ENCODE peak calls at places on chromosomes 11 and 22, in seven cellular contexts. N is GM12878, H is PC-3, W is MM.1S, G is keratinocyte, F is DND-41, P is hepatocyte. J is an unnamed sample.

GRCh38 chr11:34648036-34648435 is 27.1 kb downstream of the EHF start:
- DNase-seq in N (no peak), H (no peak), W (no peak), G (no peak), F (no peak), P (no peak), J (no peak)

GRCh38 chr11:47620836-47621378 is 21.5 kb downstream of the MTCH2 start:
- DNase-seq in N (no peak), H (no peak), W (no peak), G (no peak), F (no peak), P (no peak), J (no peak)

GRCh38 chr11:93521086-93521485 is 22.1 kb downstream of the SMCO4 start:
- DNase-seq in N (no peak), H (peak), W (no peak), G (no peak), F (peak), P (no peak), J (no peak)

GRCh38 chr11:120399312-120399711 is 63.1 kb downstream of the ARHGEF12 start:
- DNase-seq in N (no peak), H (no peak), W (no peak), G (no peak), F (no peak), P (no peak), J (no peak)

GRCh38 chr11:74443071-74443864 is 24.1 kb downstream of the KCNE3 start:
- DNase-seq in N (no peak), H (peak), W (no peak), G (no peak), F (no peak), P (peak), J (peak)

GRCh38 chr11:28529540-28530410 is 421.6 kb downstream of the METTL15 start:
- DNase-seq in N (no peak), H (peak), W (peak), G (no peak), F (no peak), P (peak), J (peak)

GRCh38 chr11:1126491-1126926 is 31.2 kb upstream of the MUC5AC start:
- DNase-seq in N (no peak), H (no peak), W (no peak), G (no peak), F (no peak), P (no peak), J (no peak)

GRCh38 chr22:20981787-20982562 is at the start of gene LZTR1:
- DNase-seq in N (peak), H (peak), W (peak), G (no peak), F (peak), P (peak), J (peak)

GRCh38 chr11:117457835-117458234 is 130.2 kb downstream of the CEP164 start:
- DNase-seq in N (no peak), H (no peak), W (no peak), G (no peak), F (no peak), P (no peak), J (no peak)

GRCh38 chr22:47329727-47330653 is 567.5 kb downstream of the TBC1D22A start:
- DNase-seq in N (no peak), H (no peak), W (no peak), G (no peak), F (no peak), P (no peak), J (no peak)

GRCh38 chr11:68313574-68314202 is 1.3 kb downstream of the LRP5 start:
- DNase-seq in N (no peak), H (peak), W (no peak), G (no peak), F (peak), P (peak), J (peak)

GRCh38 chr22:37062366-37062655 is 10.8 kb downstream of the KCTD17 start:
- DNase-seq in N (no peak), H (no peak), W (no peak), G (no peak), F (no peak), P (no peak), J (no peak)

GRCh38 chr11:126312903-126313460 is 9.1 kb downstream of the DCPS start:
- DNase-seq in N (no peak), H (no peak), W (no peak), G (no peak), F (no peak), P (no peak), J (no peak)

GRCh38 chr22:50174382-50175190 is 4.1 kb downstream of the PANX2 start:
- DNase-seq in N (no peak), H (no peak), W (no peak), G (no peak), F (no peak), P (no peak), J (no peak)

GRCh38 chr11:65150513-65151271 is 16.4 kb upstream of the SYVN1 start:
- DNase-seq in N (peak), H (peak), W (no peak), G (peak), F (no peak), P (peak), J (no peak)

GRCh38 chr11:11069741-11070550 is 212.1 kb upstream of the ZBED5 start:
- DNase-seq in N (no peak), H (no peak), W (no peak), G (no peak), F (no peak), P (peak), J (peak)

GRCh38 chr11:112886707-112887370 is 74.4 kb upstream of the NCAM1 start:
- DNase-seq in N (no peak), H (no peak), W (no peak), G (no peak), F (no peak), P (peak), J (no peak)

GRCh38 chr11:75384438-75385080 is 14.8 kb upstream of the RPS3 start:
- DNase-seq in N (no peak), H (peak), W (peak), G (no peak), F (peak), P (peak), J (peak)

GRCh38 chr11:124602193-124602592 is 9.0 kb upstream of the PANX3 start:
- DNase-seq in N (no peak), H (peak), W (no peak), G (no peak), F (no peak), P (no peak), J (no peak)

GRCh38 chr11:32705309-32706033 is 89.0 kb downstream of the CCDC73 start:
- DNase-seq in N (no peak), H (no peak), W (no peak), G (no peak), F (no peak), P (no peak), J (peak)

GRCh38 chr11:47905358-47906059 is 57.4 kb upstream of the NUP160 start:
- DNase-seq in N (no peak), H (no peak), W (no peak), G (no peak), F (no peak), P (no peak), J (no peak)

GRCh38 chr11:68658097-68658496 is 26.2 kb upstream of the GAL start:
- DNase-seq in N (no peak), H (no peak), W (no peak), G (no peak), F (no peak), P (no peak), J (no peak)

GRCh38 chr11:43579171-43579918 is 101.2 kb upstream of the HSD17B12 start:
- DNase-seq in N (no peak), H (peak), W (no peak), G (no peak), F (no peak), P (peak), J (peak)
- TF ChIP-seq CTCF in N (peak), H (peak), W (peak), G (peak), F (no peak), P (peak), J (peak)

GRCh38 chr22:29387921-29388758 is at the start of gene AP1B1:
- DNase-seq in N (peak), H (peak), W (peak), G (peak), F (peak), P (peak), J (peak)
- H2AFZ ChIP-seq in N (peak), H (peak), W (peak), G (peak), F (peak), P (peak), J (peak)

GRCh38 chr22:25281675-25282345 is 62.4 kb downstream of the CRYBB2 start:
- DNase-seq in N (no peak), H (no peak), W (no peak), G (no peak), F (no peak), P (no peak), J (peak)

GRCh38 chr22:25282346-25282670 is 62.9 kb downstream of the CRYBB2 start:
- DNase-seq in N (no peak), H (no peak), W (no peak), G (no peak), F (no peak), P (no peak), J (no peak)

DNA sequence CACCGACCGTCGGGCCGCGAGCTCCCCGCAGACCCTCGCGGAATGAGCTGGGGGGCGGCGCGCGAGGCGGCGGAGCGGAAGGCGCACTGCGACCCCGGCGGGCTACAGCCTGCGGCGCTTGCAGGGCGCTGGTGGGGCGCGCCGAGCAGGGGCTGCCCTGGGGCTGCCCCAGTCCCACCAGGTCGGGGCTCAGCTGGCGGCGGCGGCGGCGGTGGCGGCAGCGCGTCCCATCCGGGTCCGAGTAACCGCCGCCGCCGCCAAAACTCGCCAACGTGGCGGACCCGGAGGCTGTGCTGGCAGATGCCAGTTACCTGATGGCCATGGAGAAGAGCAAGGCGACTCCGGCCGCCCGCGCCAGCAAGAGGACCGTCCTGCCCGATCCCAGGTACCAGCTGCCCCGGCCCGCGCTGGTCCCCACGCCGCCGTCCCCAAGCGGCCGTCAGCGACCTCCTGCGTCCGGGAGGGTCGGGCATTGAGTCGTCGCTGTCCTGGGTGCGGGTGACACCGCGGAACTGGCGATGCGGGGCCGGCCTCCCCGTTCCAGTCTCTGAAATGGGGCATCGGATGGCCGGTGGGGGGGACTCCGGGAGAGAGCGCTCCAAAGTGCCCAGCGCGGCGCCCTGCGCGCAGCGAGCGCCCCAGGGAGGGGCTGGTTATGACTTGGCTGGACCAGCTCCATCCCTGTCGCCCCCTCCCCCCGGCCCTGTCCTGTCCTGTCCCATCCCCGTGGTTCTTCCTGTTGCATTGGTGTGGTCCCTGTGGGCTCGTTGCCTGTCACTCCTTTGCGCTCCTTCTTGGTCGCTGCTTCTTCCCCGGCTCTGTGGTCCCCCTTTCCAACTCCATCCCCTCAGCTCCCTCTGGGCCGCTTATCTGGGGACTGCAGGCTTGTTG is 63.5 kb downstream of the CRYBB2 start:
- DNase-seq in N (no peak), H (no peak), W (no peak), G (no peak), F (no peak), P (peak), J (peak)
- TF ChIP-seq EZH2 in N (no peak), H (no peak), W (no peak), G (peak), F (no peak), P (peak), J (peak)

GRCh38 chr22:43409800-43410199 is 2.0 kb upstream of the MPPED1 start:
- DNase-seq in N (no peak), H (no peak), W (no peak), G (no peak), F (no peak), P (no peak), J (no peak)
- TF ChIP-seq CTCF in N (no peak), H (no peak), W (no peak), G (no peak), F (no peak), P (no peak), J (no peak)

DNA sequence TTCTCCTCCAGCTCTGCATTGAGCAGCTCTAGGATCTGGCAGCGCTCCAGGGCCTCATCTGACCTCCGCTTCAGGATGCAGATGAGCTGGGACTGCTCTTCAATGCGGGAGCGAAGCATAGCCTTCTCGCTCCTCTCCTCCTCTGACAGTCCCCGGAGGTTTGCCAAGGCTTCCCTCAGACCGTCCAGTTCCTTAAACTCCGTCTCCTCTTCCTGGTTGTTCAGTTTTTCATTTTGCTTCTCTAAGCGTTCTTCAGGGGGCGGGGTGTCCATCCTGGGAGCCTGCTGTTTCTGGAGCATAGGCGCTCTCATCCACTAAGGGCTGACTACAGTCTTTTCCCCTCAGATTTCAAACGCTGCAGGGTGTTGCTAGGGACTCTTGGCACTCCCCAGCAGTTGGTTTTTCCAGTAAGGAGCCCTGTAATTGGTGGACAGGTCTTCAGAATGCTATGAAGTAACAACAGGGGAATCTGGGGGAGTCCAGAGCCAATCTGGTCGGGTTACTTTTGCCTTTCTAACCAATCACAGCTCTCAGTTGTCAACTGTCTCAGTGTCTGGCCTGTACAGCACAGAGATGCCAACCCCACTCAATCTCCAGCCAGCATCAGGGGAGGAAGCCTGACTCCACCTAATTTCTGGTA is at the start of gene CCDC89:
- DNase-seq in N (no peak), H (peak), W (no peak), G (peak), F (no peak), P (peak), J (peak)
- H2AFZ ChIP-seq in N (no peak), H (no peak), W (no peak), G (peak), F (no peak), P (no peak), J (peak)

GRCh38 chr11:72641900-72642814 is 32.1 kb downstream of the PDE2A start:
- DNase-seq in N (no peak), H (peak), W (peak), G (peak), F (no peak), P (peak), J (peak)
- TF ChIP-seq EZH2 in N (no peak), H (no peak), W (no peak), G (peak), F (no peak), P (no peak), J (peak)

GRCh38 chr11:83933008-83933407 is 646.8 kb upstream of the CCDC90B start:
- DNase-seq in N (no peak), H (no peak), W (no peak), G (no peak), F (no peak), P (no peak), J (no peak)

GRCh38 chr11:83941050-83941449 is 654.9 kb upstream of the CCDC90B start:
- DNase-seq in N (no peak), H (no peak), W (no peak), G (no peak), F (no peak), P (no peak), J (no peak)

DNA sequence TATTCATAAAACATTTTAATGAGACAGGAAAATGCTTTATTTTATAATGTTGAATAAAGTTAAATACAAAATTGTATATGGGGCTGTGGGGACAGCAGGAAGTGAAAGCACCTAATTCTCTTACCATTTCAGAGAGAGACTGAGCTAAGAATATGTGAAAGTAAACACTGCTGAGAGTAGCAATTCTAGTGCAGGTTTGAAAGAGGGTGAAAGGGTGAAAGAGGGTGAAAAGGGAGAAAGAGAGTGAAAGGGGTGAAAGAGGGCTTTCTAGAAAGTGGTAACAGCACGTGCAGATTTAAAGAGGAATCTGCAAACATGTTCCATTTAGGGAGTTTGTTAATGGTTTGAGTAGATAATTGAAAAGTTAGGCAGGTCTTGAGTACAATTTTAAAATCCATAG is 652.0 kb upstream of the CCDC90B start:
- DNase-seq in N (peak), H (no peak), W (peak), G (no peak), F (no peak), P (no peak), J (no peak)
- TF ChIP-seq CTCF in N (no peak), H (no peak), W (no peak), G (no peak), F (no peak), P (no peak), J (no peak)

GRCh38 chr11:102306817-102307814 is 10.2 kb upstream of the BIRC3 start:
- DNase-seq in N (no peak), H (no peak), W (no peak), G (no peak), F (peak), P (no peak), J (no peak)
- H2AFZ ChIP-seq in N (peak), H (peak), W (peak), G (peak), F (peak), P (no peak), J (no peak)

GRCh38 chr11:129374081-129374992 is 1.3 kb upstream of the BARX2 start:
- DNase-seq in N (no peak), H (no peak), W (peak), G (no peak), F (no peak), P (no peak), J (peak)

GRCh38 chr11:129376658-129377341 is 1.2 kb downstream of the BARX2 start:
- DNase-seq in N (no peak), H (no peak), W (no peak), G (no peak), F (no peak), P (no peak), J (peak)

GRCh38 chr11:129377739-129378138 is 2.1 kb downstream of the BARX2 start:
- DNase-seq in N (no peak), H (peak), W (no peak), G (no peak), F (no peak), P (no peak), J (no peak)

GRCh38 chr11:129374993-129375721 is 491 bp upstream of the BARX2 start:
- DNase-seq in N (no peak), H (peak), W (peak), G (no peak), F (no peak), P (peak), J (no peak)

DNA sequence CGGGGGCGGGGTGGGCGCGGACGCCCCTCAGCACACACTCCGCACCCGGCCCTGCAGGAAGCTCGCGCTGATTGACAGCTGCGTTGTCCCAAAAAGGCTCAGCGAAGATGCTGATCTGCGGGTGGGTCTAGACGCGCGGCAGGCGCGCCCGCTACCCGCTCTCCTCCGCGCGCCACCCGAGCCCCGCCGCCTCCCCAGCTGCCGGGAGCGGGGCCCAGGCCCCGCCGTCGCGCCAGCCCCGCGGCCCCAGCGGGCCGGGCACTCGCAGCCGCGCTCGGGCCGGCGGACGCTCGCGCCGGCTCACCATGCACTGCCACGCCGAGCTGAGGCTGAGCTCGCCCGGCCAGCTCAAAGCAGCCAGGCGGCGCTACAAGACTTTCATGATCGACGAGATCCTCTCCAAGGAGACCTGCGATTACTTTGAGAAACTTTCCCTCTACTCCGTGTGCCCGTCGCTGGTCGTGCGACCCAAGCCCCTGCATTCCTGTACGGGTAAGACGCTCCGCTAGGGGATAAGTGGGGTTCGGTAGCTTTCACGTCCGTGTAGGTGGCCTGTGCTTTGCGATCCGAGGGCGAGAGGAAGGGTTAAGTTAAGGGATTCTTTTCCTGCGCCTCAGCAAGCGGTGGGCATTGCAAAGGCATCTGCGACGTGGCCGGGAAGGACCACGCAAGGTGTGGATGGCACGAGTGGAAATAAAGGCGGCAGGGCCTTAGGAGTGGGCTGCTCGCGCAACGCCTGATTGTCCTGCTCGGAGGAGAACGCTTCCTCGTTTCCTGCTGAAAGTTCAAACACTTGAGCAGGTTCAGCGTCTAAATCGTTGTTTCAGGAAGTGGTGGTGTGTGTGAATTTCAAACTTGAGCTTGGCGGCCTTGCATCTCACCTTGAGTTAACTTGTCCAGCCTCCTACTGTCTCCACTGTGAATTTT is at the start of gene BARX2:
- DNase-seq in N (no peak), H (peak), W (peak), G (no peak), F (no peak), P (peak), J (peak)
- TF ChIP-seq EZH2 in N (no peak), H (no peak), W (no peak), G (no peak), F (no peak), P (no peak), J (no peak)

J was measured in neural progenitor cell.